ENCODE peak calls at places on chromosomes 1 and 21, in four cellular contexts. One of them, this sample, is unnamed.

GRCh38 chr1:50110084-50110615 is 1.4 kb downstream of the ELAVL4 start:
- DNase-seq in Peyer's patch: no peak
- DNase-seq in Karpas-422: no peak
- DNase-seq in effector memory CD4-positive, alpha-beta T cell: no peak
- DNase-seq in this sample: no peak

GRCh38 chr1:109617291-109617801 is 2.1 kb downstream of the GNAT2 start:
- DNase-seq in Peyer's patch: no peak
- DNase-seq in effector memory CD4-positive, alpha-beta T cell: no peak
- DNase-seq in Karpas-422: peak; percentile 75
- DNase-seq in this sample: no peak

GRCh38 chr21:14533555-14534400 is 12.3 kb downstream of the SAMSN1 start:
- DNase-seq in Peyer's patch: no peak
- DNase-seq in Karpas-422: no peak
- DNase-seq in effector memory CD4-positive, alpha-beta T cell: peak; percentile 36
- DNase-seq in this sample: no peak

GRCh38 chr1:30270468-30270867 is 452.9 kb downstream of the MATN1 start:
- DNase-seq in Peyer's patch: no peak
- DNase-seq in Karpas-422: no peak
- DNase-seq in effector memory CD4-positive, alpha-beta T cell: no peak
- DNase-seq in this sample: no peak

GRCh38 chr21:34037446-34037845 is 35.9 kb upstream of the MRPS6 start:
- DNase-seq in Peyer's patch: no peak
- DNase-seq in effector memory CD4-positive, alpha-beta T cell: no peak
- DNase-seq in Karpas-422: no peak
- DNase-seq in this sample: no peak

GRCh38 chr21:33976082-33976979 is 60.7 kb upstream of the ATP5PO start:
- DNase-seq in effector memory CD4-positive, alpha-beta T cell: no peak
- DNase-seq in Karpas-422: peak; percentile 54
- DNase-seq in Peyer's patch: peak; percentile 50
- DNase-seq in this sample: peak; percentile 50

GRCh38 chr1:180793451-180793850 is 119.2 kb upstream of the KIAA1614 start:
- DNase-seq in effector memory CD4-positive, alpha-beta T cell: no peak
- DNase-seq in Peyer's patch: no peak
- DNase-seq in Karpas-422: peak; percentile 65
- DNase-seq in this sample: no peak

GRCh38 chr1:71080178-71080781 is 555 bp downstream of the ZRANB2 start:
- DNase-seq in Karpas-422: peak; percentile 67
- DNase-seq in Peyer's patch: no peak
- DNase-seq in effector memory CD4-positive, alpha-beta T cell: no peak
- DNase-seq in this sample: no peak

GRCh38 chr1:24904731-24905354 is 25.2 kb downstream of the RUNX3 start:
- DNase-seq in Karpas-422: no peak
- DNase-seq in effector memory CD4-positive, alpha-beta T cell: no peak
- DNase-seq in Peyer's patch: no peak
- DNase-seq in this sample: no peak

GRCh38 chr1:26582836-26583460 is 53.4 kb downstream of the RPS6KA1 start:
- DNase-seq in Karpas-422: no peak
- DNase-seq in Peyer's patch: no peak
- DNase-seq in effector memory CD4-positive, alpha-beta T cell: no peak
- DNase-seq in this sample: no peak

GRCh38 chr1:155086856-155087535 is 8.4 kb downstream of the EFNA3 start:
- DNase-seq in Karpas-422: peak; percentile 37
- DNase-seq in Peyer's patch: no peak
- DNase-seq in effector memory CD4-positive, alpha-beta T cell: no peak
- DNase-seq in this sample: no peak

GRCh38 chr1:58884706-58885661 is 101.1 kb upstream of the JUN start:
- DNase-seq in Peyer's patch: no peak
- DNase-seq in Karpas-422: no peak
- DNase-seq in effector memory CD4-positive, alpha-beta T cell: no peak
- DNase-seq in this sample: no peak

GRCh38 chr1:68231627-68232303 is 558 bp downstream of the WLS start:
- DNase-seq in Peyer's patch: peak; percentile 22
- DNase-seq in effector memory CD4-positive, alpha-beta T cell: no peak
- DNase-seq in Karpas-422: no peak
- DNase-seq in this sample: no peak

GRCh38 chr1:23400324-23401110 is 24.0 kb downstream of the TCEA3 start:
- DNase-seq in Karpas-422: no peak
- DNase-seq in Peyer's patch: no peak
- DNase-seq in effector memory CD4-positive, alpha-beta T cell: no peak
- DNase-seq in this sample: no peak

GRCh38 chr1:245188350-245188749 is 33.6 kb downstream of the KIF26B start:
- DNase-seq in Peyer's patch: no peak
- DNase-seq in effector memory CD4-positive, alpha-beta T cell: no peak
- DNase-seq in Karpas-422: no peak
- DNase-seq in this sample: no peak

GRCh38 chr21:38500073-38500472 is 1.8 kb upstream of the ERG start:
- DNase-seq in Peyer's patch: no peak
- DNase-seq in Karpas-422: no peak
- DNase-seq in effector memory CD4-positive, alpha-beta T cell: no peak
- DNase-seq in this sample: no peak

GRCh38 chr1:219792337-219793021 is 135.9 kb downstream of the SLC30A10 start:
- DNase-seq in Karpas-422: no peak
- DNase-seq in Peyer's patch: no peak
- DNase-seq in effector memory CD4-positive, alpha-beta T cell: no peak
- DNase-seq in this sample: no peak

GRCh38 chr1:219790834-219791615 is 137.3 kb downstream of the SLC30A10 start:
- DNase-seq in Peyer's patch: no peak
- DNase-seq in effector memory CD4-positive, alpha-beta T cell: no peak
- DNase-seq in Karpas-422: no peak
- DNase-seq in this sample: no peak

GRCh38 chr1:219794085-219794743 is 134.1 kb downstream of the SLC30A10 start:
- DNase-seq in effector memory CD4-positive, alpha-beta T cell: no peak
- DNase-seq in Peyer's patch: no peak
- DNase-seq in Karpas-422: no peak
- DNase-seq in this sample: no peak

GRCh38 chr1:219788700-219789099 is 139.7 kb downstream of the SLC30A10 start:
- DNase-seq in Karpas-422: no peak
- DNase-seq in Peyer's patch: no peak
- DNase-seq in effector memory CD4-positive, alpha-beta T cell: no peak
- DNase-seq in this sample: no peak

DNA sequence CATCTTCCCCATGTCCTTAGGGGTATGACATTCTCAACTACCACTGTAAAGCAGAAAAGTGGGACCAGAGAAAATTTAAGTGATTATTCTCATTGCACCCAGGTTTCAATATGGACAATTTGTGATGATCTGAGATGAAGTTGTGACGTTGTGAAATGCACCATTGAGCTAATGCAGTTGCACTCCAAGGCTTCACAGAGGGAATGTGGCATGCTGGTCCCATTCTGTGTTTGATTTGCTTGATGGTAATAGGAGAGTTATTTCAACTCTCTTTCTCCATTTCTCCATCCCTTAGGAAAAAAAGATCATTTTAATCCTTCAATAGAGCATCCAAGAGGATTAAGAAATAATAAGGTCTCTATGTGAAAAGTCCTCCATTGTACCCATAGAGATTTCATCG is 136.6 kb downstream of the SLC30A10 start:
- DNase-seq in effector memory CD4-positive, alpha-beta T cell: no peak
- DNase-seq in Peyer's patch: no peak
- DNase-seq in Karpas-422: no peak
- DNase-seq in this sample: no peak
- H3K27ac ChIP-seq in effector memory CD4-positive, alpha-beta T cell: no peak overlapping the region
- H3K27ac ChIP-seq in Peyer's patch: no peak overlapping the region
- H3K27ac ChIP-seq in Karpas-422: no peak overlapping the region
- H3K27ac ChIP-seq in this sample: no peak overlapping the region

DNA sequence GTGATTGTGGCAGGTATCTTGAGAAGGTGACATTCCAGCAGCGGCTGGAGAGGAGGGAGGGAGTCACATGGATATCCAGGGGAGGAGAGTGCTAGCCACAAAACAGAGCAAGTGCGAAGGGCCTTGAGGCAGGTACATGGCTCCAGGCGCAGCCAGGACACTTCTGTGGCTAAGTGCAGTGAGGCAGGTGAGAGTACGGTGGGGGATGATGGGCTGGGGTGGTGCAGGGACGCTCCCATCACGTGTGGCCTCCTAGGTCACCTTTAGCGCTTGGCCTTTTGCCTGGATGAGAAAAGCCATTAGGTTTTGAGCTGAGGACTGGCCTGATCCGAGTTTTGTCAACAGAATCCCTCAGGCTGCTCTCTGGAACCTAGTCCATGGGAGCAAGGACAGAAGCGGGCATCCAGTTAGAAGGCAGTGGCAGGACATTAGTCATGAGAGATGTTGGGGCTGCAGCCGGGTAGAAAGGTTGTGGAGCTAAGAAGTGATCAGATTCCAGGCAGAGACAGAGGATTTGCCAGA is 31.6 kb downstream of the SMYD2 start:
- DNase-seq in Karpas-422: no peak
- DNase-seq in effector memory CD4-positive, alpha-beta T cell: no peak
- DNase-seq in Peyer's patch: no peak
- DNase-seq in this sample: no peak
- H3K27ac ChIP-seq in Karpas-422: no peak overlapping the region
- H3K27ac ChIP-seq in effector memory CD4-positive, alpha-beta T cell: no peak overlapping the region
- H3K27ac ChIP-seq in Peyer's patch: no peak overlapping the region
- H3K27ac ChIP-seq in this sample: no peak overlapping the region

GRCh38 chr1:84719477-84720274 is 29.4 kb upstream of the SSX2IP start:
- DNase-seq in effector memory CD4-positive, alpha-beta T cell: no peak
- DNase-seq in Karpas-422: no peak
- DNase-seq in Peyer's patch: no peak
- DNase-seq in this sample: no peak
- H3K27ac ChIP-seq in effector memory CD4-positive, alpha-beta T cell: no peak overlapping the region
- H3K27ac ChIP-seq in Karpas-422: no peak overlapping the region
- H3K27ac ChIP-seq in Peyer's patch: peak overlapping the region; percentile 36
- H3K27ac ChIP-seq in this sample: no peak overlapping the region

GRCh38 chr21:45143855-45144254 is 69.5 kb downstream of the ADARB1 start:
- DNase-seq in effector memory CD4-positive, alpha-beta T cell: no peak
- DNase-seq in Peyer's patch: no peak
- DNase-seq in Karpas-422: no peak
- DNase-seq in this sample: no peak
- H3K27ac ChIP-seq in effector memory CD4-positive, alpha-beta T cell: no peak overlapping the region
- H3K27ac ChIP-seq in Peyer's patch: no peak overlapping the region
- H3K27ac ChIP-seq in Karpas-422: no peak overlapping the region
- H3K27ac ChIP-seq in this sample: no peak overlapping the region

GRCh38 chr1:5752715-5753330 is 239.4 kb downstream of the NPHP4 start:
- DNase-seq in Karpas-422: no peak
- DNase-seq in Peyer's patch: no peak
- DNase-seq in effector memory CD4-positive, alpha-beta T cell: no peak
- DNase-seq in this sample: no peak
- H3K27ac ChIP-seq in Karpas-422: no peak overlapping the region
- H3K27ac ChIP-seq in Peyer's patch: no peak overlapping the region
- H3K27ac ChIP-seq in effector memory CD4-positive, alpha-beta T cell: no peak overlapping the region
- H3K27ac ChIP-seq in this sample: no peak overlapping the region

GRCh38 chr1:164579346-164579745 is 20.4 kb downstream of the PBX1 start:
- DNase-seq in Karpas-422: no peak
- DNase-seq in Peyer's patch: no peak
- DNase-seq in effector memory CD4-positive, alpha-beta T cell: no peak
- DNase-seq in this sample: no peak

GRCh38 chr1:164576311-164577271 is 17.6 kb downstream of the PBX1 start:
- DNase-seq in effector memory CD4-positive, alpha-beta T cell: no peak
- DNase-seq in Karpas-422: no peak
- DNase-seq in Peyer's patch: no peak
- DNase-seq in this sample: no peak

GRCh38 chr1:164575356-164575755 is 16.4 kb downstream of the PBX1 start:
- DNase-seq in Karpas-422: no peak
- DNase-seq in effector memory CD4-positive, alpha-beta T cell: no peak
- DNase-seq in Peyer's patch: no peak
- DNase-seq in this sample: no peak

GRCh38 chr1:164578474-164579200 is 19.7 kb downstream of the PBX1 start:
- DNase-seq in Karpas-422: no peak
- DNase-seq in Peyer's patch: no peak
- DNase-seq in effector memory CD4-positive, alpha-beta T cell: no peak
- DNase-seq in this sample: no peak

GRCh38 chr1:164577291-164577690 is 18.3 kb downstream of the PBX1 start:
- DNase-seq in effector memory CD4-positive, alpha-beta T cell: no peak
- DNase-seq in Karpas-422: no peak
- DNase-seq in Peyer's patch: no peak
- DNase-seq in this sample: no peak
- H3K27ac ChIP-seq in effector memory CD4-positive, alpha-beta T cell: no peak overlapping the region
- H3K27ac ChIP-seq in Karpas-422: no peak overlapping the region
- H3K27ac ChIP-seq in Peyer's patch: no peak overlapping the region
- H3K27ac ChIP-seq in this sample: no peak overlapping the region

DNA sequence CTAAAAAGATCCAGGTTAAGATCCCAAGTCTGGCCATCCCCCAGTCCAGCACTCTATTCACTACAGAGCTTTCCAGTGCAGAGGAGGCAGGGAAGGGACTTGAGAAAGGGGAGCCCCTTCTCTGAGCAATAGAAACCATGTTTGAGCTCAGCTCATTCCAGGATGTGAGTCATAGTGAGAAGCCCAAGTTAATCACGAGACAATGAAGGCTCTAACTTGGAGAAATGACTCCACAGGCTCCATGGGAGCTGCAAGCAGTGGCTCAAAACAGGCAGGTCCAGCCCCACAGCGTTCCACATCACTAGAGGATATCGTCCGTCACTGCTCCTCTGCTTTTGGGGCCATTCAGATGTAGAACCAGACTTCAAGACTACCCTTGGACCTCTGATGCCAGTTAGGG is 59.1 kb downstream of the CAMK2N1 start:
- DNase-seq in Karpas-422: no peak
- DNase-seq in Peyer's patch: no peak
- DNase-seq in effector memory CD4-positive, alpha-beta T cell: no peak
- DNase-seq in this sample: no peak
- H3K27ac ChIP-seq in Karpas-422: no peak overlapping the region
- H3K27ac ChIP-seq in Peyer's patch: no peak overlapping the region
- H3K27ac ChIP-seq in effector memory CD4-positive, alpha-beta T cell: no peak overlapping the region
- H3K27ac ChIP-seq in this sample: no peak overlapping the region

GRCh38 chr1:19882111-19883071 is at the start of gene OTUD3:
- DNase-seq in Peyer's patch: peak; percentile 92
- DNase-seq in effector memory CD4-positive, alpha-beta T cell: peak; percentile 93
- DNase-seq in Karpas-422: peak; percentile 99
- DNase-seq in this sample: peak; percentile 90
- H3K27ac ChIP-seq in Peyer's patch: peak within 1 kb of the TSS; percentile 94
- H3K27ac ChIP-seq in effector memory CD4-positive, alpha-beta T cell: peak within 1 kb of the TSS; percentile 75
- H3K27ac ChIP-seq in Karpas-422: no peak within 1 kb of the TSS
- H3K27ac ChIP-seq in this sample: peak within 1 kb of the TSS; percentile 67